ENCODE peak calls at places on chromosomes 16 and 17, in seven cellular contexts. D is uterus, Z is breast epithelium, T is adrenal gland, J is body of pancreas, R is heart left ventricle, I is H1. G is an unnamed sample. For H3K9me3, the result is how much of the 10 kb centered on the place peaks cover.

GRCh38 chr16:61900482-61900881 is 135.8 kb downstream of the CDH8 start:
- DNase-seq in I (no peak), D (no peak), Z (no peak), T (no peak), R (no peak), J (no peak), G (no peak)

GRCh38 chr16:4795828-4796572 is 831 bp downstream of the SMIM22 start:
- DNase-seq in J (no peak), I (no peak), R (no peak), Z (no peak), T (no peak), D (no peak), G (no peak)

GRCh38 chr16:21194771-21195301 is 16.5 kb downstream of the ZP2 start:
- DNase-seq in T (no peak), J (no peak), Z (no peak), I (no peak), D (no peak), R (no peak), G (no peak)

GRCh38 chr17:3531266-3532101 is 26.1 kb downstream of the TRPV3 start:
- DNase-seq in T (peak), R (peak), D (no peak), I (no peak), Z (no peak), J (no peak), G (peak)

GRCh38 chr17:21823643-21824042 is 131.3 kb downstream of the KCNJ18 start:
- DNase-seq in D (no peak), Z (no peak), R (no peak), J (no peak), T (no peak), I (no peak), G (no peak)

GRCh38 chr17:38605230-38605851 is 411 bp downstream of the SRCIN1 start:
- DNase-seq in R (no peak), J (no peak), D (no peak), Z (no peak), I (peak), T (no peak), G (no peak)

GRCh38 chr16:27444015-27444414 is 42.0 kb downstream of the IL21R start:
- DNase-seq in I (no peak), T (no peak), R (no peak), Z (no peak), J (no peak), D (no peak), G (no peak)

GRCh38 chr16:87263418-87264052 is 53.7 kb downstream of the C16orf95 start:
- DNase-seq in Z (no peak), T (no peak), R (no peak), I (no peak), J (no peak), D (no peak), G (no peak)

GRCh38 chr16:54546481-54546880 is 259.9 kb upstream of the IRX3 start:
- DNase-seq in R (no peak), Z (no peak), I (no peak), D (no peak), J (no peak), T (no peak), G (no peak)

GRCh38 chr17:4594406-4595349 is 10.3 kb downstream of the SMTNL2 start:
- DNase-seq in R (no peak), T (no peak), Z (no peak), D (no peak), I (peak), J (no peak), G (no peak)

GRCh38 chr17:21246698-21247097 is 6.5 kb downstream of the NATD1 start:
- DNase-seq in R (no peak), Z (no peak), T (no peak), I (no peak), J (no peak), D (no peak), G (no peak)

GRCh38 chr16:28931801-28932225 is at the start of gene CD19:
- DNase-seq in Z (no peak), R (no peak), J (no peak), D (no peak), I (no peak), T (no peak), G (no peak)

GRCh38 chr17:44171931-44172455 is 1.5 kb downstream of the ASB16 start:
- DNase-seq in T (no peak), Z (no peak), J (no peak), I (no peak), D (no peak), R (no peak), G (no peak)
- TF ChIP-seq POLR2A in T (no peak), Z (no peak), J (no peak), I (no peak), D (no peak), R (no peak), G (no peak)

DNA sequence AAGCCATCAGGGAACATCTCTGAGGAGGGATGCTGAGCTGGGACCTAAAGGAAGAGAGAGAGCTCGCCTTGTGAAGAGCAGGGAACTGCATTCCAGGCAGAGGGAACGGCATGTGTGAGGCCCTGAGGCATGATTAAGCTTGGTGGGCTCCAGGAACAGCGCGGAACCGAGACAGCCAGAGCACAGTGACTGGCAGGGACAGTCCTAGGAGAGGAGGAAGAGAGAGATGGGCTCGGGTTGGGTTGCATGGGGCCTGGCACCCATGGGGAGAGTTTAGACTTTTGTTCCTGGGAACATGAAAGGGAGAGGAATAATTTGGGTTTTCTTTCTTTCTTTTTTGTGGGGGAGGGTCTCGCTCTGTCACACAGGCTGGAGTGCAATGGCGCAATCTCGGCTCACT is 39.2 kb upstream of the CPNE2 start:
- DNase-seq in Z (no peak), D (no peak), R (no peak), I (no peak), T (no peak), J (no peak), G (no peak)
- TF ChIP-seq CTCF in Z (no peak), D (no peak), R (no peak), I (no peak), T (no peak), J (no peak), G (no peak)

GRCh38 chr17:64040201-64040600 is 19.8 kb upstream of the ICAM2 start:
- DNase-seq in J (no peak), D (no peak), R (no peak), Z (peak), T (no peak), I (no peak), G (no peak)
- H3K9me3 ChIP-seq in J (under half), D (under half), R (under half), Z (under half), T (under half), I (under half), G (under half)

DNA sequence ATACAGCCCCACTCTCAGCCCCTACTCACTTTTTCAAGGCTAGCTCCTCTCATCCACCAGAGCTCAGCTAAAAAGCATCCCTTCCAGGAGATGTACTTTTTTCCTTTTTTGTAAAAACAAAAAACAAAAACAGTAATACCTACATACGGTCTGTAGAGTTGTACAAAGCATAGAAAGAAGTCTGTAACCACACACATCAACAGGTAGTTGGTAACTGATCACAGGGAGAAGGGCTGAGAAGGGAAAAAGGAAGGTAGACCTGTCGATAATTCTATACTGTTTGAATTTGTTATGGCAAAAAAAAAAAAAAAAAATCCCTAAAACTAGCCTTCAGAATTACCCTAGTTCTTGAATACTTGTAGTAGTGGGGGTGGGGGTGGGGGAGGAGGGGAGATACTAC is 874 bp downstream of the SLC25A19 start:
- DNase-seq in R (no peak), Z (no peak), D (no peak), J (no peak), T (no peak), I (no peak), G (no peak)
- TF ChIP-seq POLR2A in R (no peak), Z (no peak), D (no peak), J (no peak), T (no peak), I (no peak), G (no peak)

GRCh38 chr16:58020628-58021521 is 4.7 kb upstream of the MMP15 start:
- DNase-seq in T (peak), Z (no peak), R (peak), J (peak), D (peak), I (peak), G (peak)

GRCh38 chr16:58021661-58022551 is 3.6 kb upstream of the MMP15 start:
- DNase-seq in R (peak), D (no peak), J (no peak), T (no peak), I (no peak), Z (no peak), G (no peak)

GRCh38 chr16:58019866-58020538 is 5.6 kb upstream of the MMP15 start:
- DNase-seq in R (peak), I (no peak), Z (no peak), T (no peak), J (no peak), D (no peak), G (no peak)

GRCh38 chr16:58016841-58017446 is 8.6 kb upstream of the MMP15 start:
- DNase-seq in I (no peak), D (no peak), J (peak), T (no peak), R (peak), Z (no peak), G (no peak)

GRCh38 chr16:58018803-58019202 is 6.8 kb upstream of the MMP15 start:
- DNase-seq in D (no peak), I (peak), J (no peak), T (no peak), Z (no peak), R (no peak), G (no peak)
- TF ChIP-seq CTCF in D (no peak), I (peak), J (no peak), T (no peak), Z (no peak), R (no peak), G (no peak)

GRCh38 chr17:16622540-16623277 is 30.9 kb downstream of the ZNF624 start:
- DNase-seq in D (no peak), Z (no peak), J (no peak), I (no peak), R (no peak), T (no peak), G (no peak)
- H3K9me3 ChIP-seq in D (under half), Z (half or more), J (under half), I (half or more), R (half or more), T (under half), G (under half)

DNA sequence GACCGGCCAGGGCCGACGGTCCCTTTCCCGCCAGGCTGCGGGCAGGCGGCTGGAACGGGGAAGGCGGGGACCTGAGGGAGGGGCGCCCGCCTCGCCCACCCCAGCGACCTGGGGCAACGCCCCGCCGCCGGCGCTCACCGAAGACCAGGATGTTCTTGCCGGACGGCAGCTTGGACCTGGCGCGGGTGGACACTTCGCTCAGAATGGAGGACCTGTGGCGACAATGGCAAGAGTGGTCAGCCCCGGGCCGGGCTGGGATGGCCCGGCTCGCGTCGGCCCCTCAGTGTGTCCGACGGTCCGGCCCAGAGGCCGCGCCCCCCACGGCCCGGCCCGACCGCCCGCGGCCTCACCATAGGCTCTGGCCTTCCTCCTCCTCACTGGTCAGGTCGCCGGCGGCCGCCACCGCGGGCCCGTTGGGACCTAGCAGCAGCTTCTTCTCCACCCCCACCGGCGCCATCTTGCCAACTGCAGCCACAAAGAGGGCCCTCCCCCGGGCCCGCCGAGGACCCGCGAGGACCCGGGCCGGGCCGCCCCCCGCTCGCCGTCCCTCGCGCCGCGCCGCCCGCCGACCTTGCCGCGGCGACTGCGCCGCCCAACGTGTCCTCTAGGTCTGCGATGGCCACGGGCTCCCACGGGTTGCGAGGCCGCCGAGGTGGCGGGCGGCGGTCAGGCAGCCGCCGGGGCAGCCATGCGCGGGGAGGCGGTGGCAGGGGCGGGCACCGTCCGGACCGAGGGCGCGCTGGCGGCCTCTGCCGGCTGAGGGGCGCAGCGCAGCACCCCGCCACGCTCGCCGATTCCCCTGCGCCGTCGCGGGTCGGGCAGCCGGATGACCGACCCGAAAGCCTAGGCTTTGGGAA is at the start of gene DYNC1LI2:
- DNase-seq in D (peak), J (peak), R (peak), T (peak), I (peak), Z (peak), G (peak)
- TF ChIP-seq POLR2A in D (peak), J (no peak), R (no peak), T (peak), I (peak), Z (no peak), G (no peak)